ENCODE peak calls at places on chromosomes 11 and 22, in four cellular contexts. One of them, this sample, is unnamed.

GRCh38 chr11:100684101-100685065 is 2.7 kb upstream of the ARHGAP42 start:
- DNase-seq in K562: no peak
- DNase-seq in HepG2: peak
- DNase-seq in H1: no peak
- DNase-seq in this sample: no peak

GRCh38 chr22:36110306-36110791 is 50.2 kb downstream of the APOL3 start:
- DNase-seq in HepG2: no peak
- DNase-seq in H1: no peak
- DNase-seq in K562: no peak
- DNase-seq in this sample: no peak

GRCh38 chr11:72328366-72329224 is 84.6 kb upstream of the PHOX2A start:
- DNase-seq in K562: no peak
- DNase-seq in HepG2: no peak
- DNase-seq in H1: no peak
- DNase-seq in this sample: peak

GRCh38 chr22:25744694-25745093 is 2.7 kb downstream of the MYO18B start:
- DNase-seq in H1: no peak
- DNase-seq in K562: no peak
- DNase-seq in HepG2: no peak
- DNase-seq in this sample: no peak

GRCh38 chr11:62508336-62509058 is 38.1 kb downstream of the AHNAK start:
- DNase-seq in H1: peak
- DNase-seq in HepG2: peak
- DNase-seq in K562: peak
- DNase-seq in this sample: peak

GRCh38 chr11:117094776-117095175 is 3.5 kb downstream of the SIK3 start:
- DNase-seq in K562: no peak
- DNase-seq in HepG2: no peak
- DNase-seq in H1: no peak
- DNase-seq in this sample: no peak

GRCh38 chr11:46905806-46906205 is 12.5 kb downstream of the LRP4 start:
- DNase-seq in H1: no peak
- DNase-seq in HepG2: no peak
- DNase-seq in K562: no peak
- DNase-seq in this sample: no peak

GRCh38 chr11:130816516-130816915 is 99.8 kb downstream of the SNX19 start:
- DNase-seq in K562: no peak
- DNase-seq in H1: no peak
- DNase-seq in HepG2: no peak
- DNase-seq in this sample: no peak

GRCh38 chr11:12113294-12113693 is 2.9 kb downstream of the MICAL2 start:
- DNase-seq in H1: no peak
- DNase-seq in HepG2: no peak
- DNase-seq in K562: no peak
- DNase-seq in this sample: no peak

GRCh38 chr11:115202061-115202460 is 302.2 kb downstream of the CADM1 start:
- DNase-seq in H1: no peak
- DNase-seq in K562: no peak
- DNase-seq in HepG2: no peak
- DNase-seq in this sample: no peak

GRCh38 chr22:36913431-36914382 is at the start of gene CSF2RB:
- DNase-seq in HepG2: no peak
- DNase-seq in K562: no peak
- DNase-seq in H1: no peak
- DNase-seq in this sample: no peak

GRCh38 chr22:46076651-46077339 is 73.5 kb upstream of the PPARA start:
- DNase-seq in H1: no peak
- DNase-seq in K562: no peak
- DNase-seq in HepG2: no peak
- DNase-seq in this sample: peak

GRCh38 chr11:63939351-63939920 is 634 bp downstream of the NAA40 start:
- DNase-seq in H1: no peak
- DNase-seq in HepG2: no peak
- DNase-seq in K562: no peak
- DNase-seq in this sample: no peak

GRCh38 chr11:111913997-111914396 is 1.5 kb downstream of the HSPB2 start:
- DNase-seq in K562: no peak
- DNase-seq in HepG2: peak
- DNase-seq in H1: no peak
- DNase-seq in this sample: no peak

GRCh38 chr22:37803636-37804371 is 3.9 kb upstream of the GCAT start:
- DNase-seq in K562: no peak
- DNase-seq in HepG2: no peak
- DNase-seq in H1: no peak
- DNase-seq in this sample: no peak

GRCh38 chr22:36435516-36436415 is 45.7 kb downstream of the TXN2 start:
- DNase-seq in H1: no peak
- DNase-seq in K562: no peak
- DNase-seq in HepG2: peak
- DNase-seq in this sample: no peak

GRCh38 chr11:119473226-119473625 is 50.3 kb upstream of the THY1 start:
- DNase-seq in H1: no peak
- DNase-seq in K562: no peak
- DNase-seq in HepG2: peak
- DNase-seq in this sample: no peak

GRCh38 chr11:93169950-93170561 is 27.7 kb downstream of the SLC36A4 start:
- DNase-seq in H1: no peak
- DNase-seq in K562: no peak
- DNase-seq in HepG2: peak
- DNase-seq in this sample: peak

GRCh38 chr11:14861680-14862079 is 30.4 kb downstream of the CYP2R1 start:
- DNase-seq in H1: no peak
- DNase-seq in HepG2: peak
- DNase-seq in K562: no peak
- DNase-seq in this sample: no peak

GRCh38 chr11:55942785-55943392 is 6.7 kb upstream of the OR5I1 start:
- DNase-seq in K562: peak
- DNase-seq in HepG2: peak
- DNase-seq in H1: no peak
- DNase-seq in this sample: peak

GRCh38 chr22:37657590-37658132 is 862 bp upstream of the PDXP start:
- DNase-seq in H1: no peak
- DNase-seq in HepG2: no peak
- DNase-seq in K562: no peak
- DNase-seq in this sample: no peak

GRCh38 chr11:44979536-44980399 is 29.1 kb upstream of the TP53I11 start:
- DNase-seq in K562: no peak
- DNase-seq in H1: no peak
- DNase-seq in HepG2: no peak
- DNase-seq in this sample: peak

GRCh38 chr11:70054020-70054419 is 24.1 kb upstream of the ANO1 start:
- DNase-seq in H1: no peak
- DNase-seq in HepG2: no peak
- DNase-seq in K562: no peak
- DNase-seq in this sample: no peak

GRCh38 chr11:76179147-76179546 is 27.2 kb downstream of the WNT11 start:
- DNase-seq in H1: no peak
- DNase-seq in K562: no peak
- DNase-seq in HepG2: no peak
- DNase-seq in this sample: no peak

GRCh38 chr11:12175694-12176241 is 65.4 kb downstream of the MICAL2 start:
- DNase-seq in K562: no peak
- DNase-seq in HepG2: no peak
- DNase-seq in H1: no peak
- DNase-seq in this sample: peak

DNA sequence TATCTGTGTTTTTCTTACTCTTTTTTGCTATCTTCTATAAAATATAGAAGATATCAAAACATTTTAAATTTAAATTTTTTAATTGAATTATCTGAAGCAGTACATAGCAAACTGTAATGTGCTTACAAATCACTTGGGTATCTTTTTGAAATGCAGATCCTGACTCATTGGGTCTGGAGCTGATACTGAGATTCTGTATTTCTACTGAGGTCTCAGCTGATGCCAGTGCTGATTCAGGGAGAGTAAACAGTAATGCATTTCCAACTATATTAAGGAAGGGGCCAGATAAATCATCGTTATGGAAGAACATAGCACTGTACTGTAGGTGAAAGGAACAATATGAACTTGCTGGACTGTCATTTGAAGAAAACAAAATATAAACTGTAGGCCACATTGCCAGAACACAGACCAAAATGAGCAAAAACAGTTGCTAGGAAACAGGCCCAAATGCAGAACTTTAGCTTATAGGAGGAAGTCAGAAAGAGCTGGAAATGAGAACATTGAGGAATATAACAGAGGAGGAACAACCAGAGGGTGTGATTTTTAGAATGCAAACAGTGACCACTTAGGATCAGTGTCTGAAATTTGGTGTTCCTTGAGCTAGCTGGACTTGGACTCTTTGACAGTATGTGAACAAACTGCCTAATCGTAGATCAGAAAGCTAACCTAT is 3.3 kb downstream of the ARL14EP start:
- DNase-seq in HepG2: no peak
- DNase-seq in H1: no peak
- DNase-seq in K562: no peak
- DNase-seq in this sample: no peak
- TF ChIP-seq CEBPB in HepG2: no peak
- TF ChIP-seq CEBPB in H1: no peak
- TF ChIP-seq CEBPB in K562: no peak
- TF ChIP-seq CEBPB in this sample: no peak

GRCh38 chr11:20020716-20021115 is 139.6 kb downstream of the DBX1 start:
- DNase-seq in HepG2: no peak
- DNase-seq in H1: no peak
- DNase-seq in K562: no peak
- DNase-seq in this sample: no peak

GRCh38 chr11:20021771-20022362 is 138.4 kb downstream of the DBX1 start:
- DNase-seq in HepG2: peak
- DNase-seq in K562: no peak
- DNase-seq in H1: no peak
- DNase-seq in this sample: peak

GRCh38 chr11:20022363-20023081 is 137.8 kb downstream of the DBX1 start:
- DNase-seq in HepG2: peak
- DNase-seq in H1: no peak
- DNase-seq in K562: no peak
- DNase-seq in this sample: peak

GRCh38 chr11:20021212-20021611 is 139.1 kb downstream of the DBX1 start:
- DNase-seq in K562: no peak
- DNase-seq in HepG2: peak
- DNase-seq in H1: no peak
- DNase-seq in this sample: peak

DNA sequence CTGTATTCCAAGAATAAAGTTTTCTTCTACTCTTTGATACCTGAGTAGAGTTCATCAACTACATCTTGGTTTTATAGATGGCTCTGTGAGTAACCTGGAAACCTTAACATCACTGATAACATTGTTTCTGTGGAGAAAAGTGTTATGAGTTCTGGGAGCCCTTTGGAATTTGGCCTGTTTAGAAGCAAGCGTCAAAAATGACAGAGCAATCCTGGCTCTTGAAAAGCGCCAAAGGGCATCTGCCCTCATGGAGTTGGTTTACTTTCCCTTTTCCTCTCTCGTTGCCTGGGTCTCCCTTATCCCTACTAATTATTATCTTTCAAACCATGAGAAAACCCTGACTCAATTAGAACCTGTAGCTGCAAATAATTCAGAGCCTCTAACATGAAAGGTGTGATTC is 140.1 kb downstream of the DBX1 start:
- DNase-seq in H1: no peak
- DNase-seq in K562: no peak
- DNase-seq in HepG2: peak
- DNase-seq in this sample: no peak
- TF ChIP-seq JUN in H1: no peak
- TF ChIP-seq JUN in K562: no peak
- TF ChIP-seq JUN in HepG2: no peak
- TF ChIP-seq JUN in this sample: no peak

GRCh38 chr22:42719133-42719532 is 1.5 kb downstream of the A4GALT start:
- DNase-seq in HepG2: no peak
- DNase-seq in H1: no peak
- DNase-seq in K562: no peak
- DNase-seq in this sample: no peak
- TF ChIP-seq CTCF in HepG2: no peak
- TF ChIP-seq CTCF in H1: no peak
- TF ChIP-seq CTCF in K562: no peak
- TF ChIP-seq CTCF in this sample: no peak

GRCh38 chr11:82791779-82792178 is 58.1 kb upstream of the FAM181B start:
- DNase-seq in H1: no peak
- DNase-seq in HepG2: no peak
- DNase-seq in K562: peak
- DNase-seq in this sample: no peak

GRCh38 chr11:82794490-82794889 is 60.8 kb upstream of the FAM181B start:
- DNase-seq in HepG2: no peak
- DNase-seq in H1: no peak
- DNase-seq in K562: no peak
- DNase-seq in this sample: no peak

GRCh38 chr11:82792822-82793569 is 59.3 kb upstream of the FAM181B start:
- DNase-seq in K562: peak
- DNase-seq in HepG2: no peak
- DNase-seq in H1: no peak
- DNase-seq in this sample: no peak

GRCh38 chr11:82792319-82792718 is 58.7 kb upstream of the FAM181B start:
- DNase-seq in H1: no peak
- DNase-seq in HepG2: no peak
- DNase-seq in K562: no peak
- DNase-seq in this sample: no peak

GRCh38 chr11:82790723-82791487 is 57.2 kb upstream of the FAM181B start:
- DNase-seq in HepG2: no peak
- DNase-seq in K562: peak
- DNase-seq in H1: no peak
- DNase-seq in this sample: no peak
- TF ChIP-seq CEBPB in HepG2: no peak
- TF ChIP-seq CEBPB in K562: no peak
- TF ChIP-seq CEBPB in H1: no peak
- TF ChIP-seq CEBPB in this sample: no peak

DNA sequence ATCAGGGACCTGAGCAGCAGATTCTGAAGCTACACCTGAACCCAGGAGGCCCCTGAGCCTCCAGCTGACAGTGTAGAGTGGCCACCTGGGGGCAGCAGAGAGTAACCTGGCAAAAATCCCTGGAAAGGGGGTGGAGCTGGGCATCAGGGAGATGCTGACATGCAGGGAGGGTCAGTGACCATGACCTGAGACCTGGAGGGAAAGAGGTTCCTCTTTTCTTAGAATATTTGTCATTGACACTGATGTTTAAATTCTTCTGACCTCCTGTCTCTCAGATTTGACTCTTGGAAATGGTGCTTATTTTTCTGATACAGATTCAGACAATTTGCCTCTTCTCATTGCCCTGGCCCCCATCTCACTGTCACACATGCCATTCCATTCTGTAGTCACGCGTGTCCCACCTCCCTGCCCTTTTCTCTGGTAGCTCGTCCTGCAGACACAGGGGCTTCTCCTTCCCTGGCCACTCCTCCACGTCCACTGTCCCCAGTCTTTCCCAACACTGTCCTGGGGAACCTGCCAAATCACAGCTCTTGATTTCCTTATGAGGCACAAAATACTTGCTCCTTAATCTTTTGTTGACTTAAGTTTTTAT is 117.2 kb upstream of the IGLL5 start:
- DNase-seq in H1: no peak
- DNase-seq in HepG2: peak
- DNase-seq in K562: peak
- DNase-seq in this sample: peak
- TF ChIP-seq JUN in H1: no peak
- TF ChIP-seq JUN in HepG2: no peak
- TF ChIP-seq JUN in K562: peak
- TF ChIP-seq JUN in this sample: no peak